ENCODE peak calls at places on chromosomes 6 and 20, in seven cellular contexts. One of them, this sample, is unnamed.
A peak's percentile ranks its signal among the peaks of the same experiment; 100 is the strongest.

GRCh38 chr6:40792183-40792582 is 205.0 kb upstream of the LRFN2 start:
- ATAC-seq in sciatic nerve: no peak
- ATAC-seq in central memory CD8-positive, alpha-beta T cell: no peak
- ATAC-seq in HCT116: no peak
- ATAC-seq in activated B cell treated with CpG ODN at 0.5 μM for 24 hours: no peak
- ATAC-seq in heart right ventricle: no peak
- ATAC-seq in left cardiac atrium: no peak
- ATAC-seq in this sample: peak; percentile 21

GRCh38 chr20:2114990-2115681 is 13.5 kb downstream of the STK35 start:
- ATAC-seq in HCT116: no peak
- ATAC-seq in central memory CD8-positive, alpha-beta T cell: no peak
- ATAC-seq in left cardiac atrium: peak; percentile 85
- ATAC-seq in sciatic nerve: peak; percentile 60
- ATAC-seq in activated B cell treated with CpG ODN at 0.5 μM for 24 hours: no peak
- ATAC-seq in heart right ventricle: peak; percentile 69
- ATAC-seq in this sample: no peak

GRCh38 chr6:96704713-96705112 is 132.6 kb downstream of the GPR63 start:
- ATAC-seq in sciatic nerve: no peak
- ATAC-seq in central memory CD8-positive, alpha-beta T cell: no peak
- ATAC-seq in left cardiac atrium: no peak
- ATAC-seq in activated B cell treated with CpG ODN at 0.5 μM for 24 hours: no peak
- ATAC-seq in HCT116: no peak
- ATAC-seq in heart right ventricle: no peak
- ATAC-seq in this sample: peak; percentile 92

GRCh38 chr20:25859649-25860530 is 163.2 kb upstream of the ZNF337 start:
- ATAC-seq in heart right ventricle: peak; percentile 74
- ATAC-seq in sciatic nerve: peak; percentile 63
- ATAC-seq in activated B cell treated with CpG ODN at 0.5 μM for 24 hours: no peak
- ATAC-seq in HCT116: no peak
- ATAC-seq in central memory CD8-positive, alpha-beta T cell: no peak
- ATAC-seq in left cardiac atrium: peak; percentile 62
- ATAC-seq in this sample: peak; percentile 56

GRCh38 chr6:167932468-167933276 is 64.8 kb upstream of the KIF25 start:
- ATAC-seq in central memory CD8-positive, alpha-beta T cell: no peak
- ATAC-seq in activated B cell treated with CpG ODN at 0.5 μM for 24 hours: no peak
- ATAC-seq in left cardiac atrium: no peak
- ATAC-seq in HCT116: no peak
- ATAC-seq in heart right ventricle: no peak
- ATAC-seq in sciatic nerve: peak; percentile 85
- ATAC-seq in this sample: peak; percentile 40

GRCh38 chr6:31781244-31782125 is 4.4 kb upstream of the VWA7 start:
- ATAC-seq in central memory CD8-positive, alpha-beta T cell: no peak
- ATAC-seq in left cardiac atrium: no peak
- ATAC-seq in activated B cell treated with CpG ODN at 0.5 μM for 24 hours: no peak
- ATAC-seq in sciatic nerve: no peak
- ATAC-seq in heart right ventricle: no peak
- ATAC-seq in HCT116: no peak
- ATAC-seq in this sample: no peak

GRCh38 chr6:16698163-16698533 is 63.1 kb downstream of the ATXN1 start:
- ATAC-seq in activated B cell treated with CpG ODN at 0.5 μM for 24 hours: no peak
- ATAC-seq in sciatic nerve: no peak
- ATAC-seq in heart right ventricle: no peak
- ATAC-seq in left cardiac atrium: no peak
- ATAC-seq in HCT116: no peak
- ATAC-seq in central memory CD8-positive, alpha-beta T cell: no peak
- ATAC-seq in this sample: no peak

GRCh38 chr6:13288969-13289391 is 39.4 kb downstream of the TBC1D7 start:
- ATAC-seq in central memory CD8-positive, alpha-beta T cell: no peak
- ATAC-seq in heart right ventricle: peak; percentile 12
- ATAC-seq in sciatic nerve: no peak
- ATAC-seq in HCT116: no peak
- ATAC-seq in left cardiac atrium: peak; percentile 32
- ATAC-seq in activated B cell treated with CpG ODN at 0.5 μM for 24 hours: no peak
- ATAC-seq in this sample: no peak

GRCh38 chr6:33583591-33584155 is 3.6 kb upstream of the BAK1 start:
- ATAC-seq in activated B cell treated with CpG ODN at 0.5 μM for 24 hours: no peak
- ATAC-seq in heart right ventricle: no peak
- ATAC-seq in central memory CD8-positive, alpha-beta T cell: no peak
- ATAC-seq in left cardiac atrium: no peak
- ATAC-seq in HCT116: no peak
- ATAC-seq in sciatic nerve: no peak
- ATAC-seq in this sample: no peak

GRCh38 chr6:127951172-127951995 is 50.5 kb upstream of the THEMIS start:
- ATAC-seq in heart right ventricle: no peak
- ATAC-seq in activated B cell treated with CpG ODN at 0.5 μM for 24 hours: no peak
- ATAC-seq in HCT116: no peak
- ATAC-seq in central memory CD8-positive, alpha-beta T cell: peak; percentile 86
- ATAC-seq in left cardiac atrium: no peak
- ATAC-seq in sciatic nerve: no peak
- ATAC-seq in this sample: peak; percentile 68

GRCh38 chr6:84526631-84527030 is 237.8 kb downstream of the TBX18 start:
- ATAC-seq in activated B cell treated with CpG ODN at 0.5 μM for 24 hours: no peak
- ATAC-seq in heart right ventricle: no peak
- ATAC-seq in central memory CD8-positive, alpha-beta T cell: no peak
- ATAC-seq in sciatic nerve: no peak
- ATAC-seq in left cardiac atrium: no peak
- ATAC-seq in HCT116: no peak
- ATAC-seq in this sample: no peak

GRCh38 chr20:43995645-43996044 is 81.0 kb downstream of the TOX2 start:
- ATAC-seq in activated B cell treated with CpG ODN at 0.5 μM for 24 hours: no peak
- ATAC-seq in HCT116: no peak
- ATAC-seq in heart right ventricle: no peak
- ATAC-seq in left cardiac atrium: no peak
- ATAC-seq in sciatic nerve: no peak
- ATAC-seq in central memory CD8-positive, alpha-beta T cell: no peak
- ATAC-seq in this sample: no peak

GRCh38 chr6:34912715-34913464 is 23.8 kb downstream of the ANKS1A start:
- ATAC-seq in activated B cell treated with CpG ODN at 0.5 μM for 24 hours: peak; percentile 40
- ATAC-seq in left cardiac atrium: no peak
- ATAC-seq in central memory CD8-positive, alpha-beta T cell: peak; percentile 86
- ATAC-seq in heart right ventricle: no peak
- ATAC-seq in HCT116: peak; percentile 34
- ATAC-seq in sciatic nerve: no peak
- ATAC-seq in this sample: peak; percentile 99

GRCh38 chr20:44911264-44911921 is 1.5 kb downstream of the PABPC1L start:
- ATAC-seq in sciatic nerve: no peak
- ATAC-seq in central memory CD8-positive, alpha-beta T cell: no peak
- ATAC-seq in heart right ventricle: no peak
- ATAC-seq in HCT116: peak; percentile 71
- ATAC-seq in activated B cell treated with CpG ODN at 0.5 μM for 24 hours: no peak
- ATAC-seq in left cardiac atrium: no peak
- ATAC-seq in this sample: no peak

GRCh38 chr6:63862486-63863198 is 227.0 kb downstream of the PHF3 start:
- ATAC-seq in left cardiac atrium: no peak
- ATAC-seq in heart right ventricle: no peak
- ATAC-seq in HCT116: no peak
- ATAC-seq in sciatic nerve: no peak
- ATAC-seq in central memory CD8-positive, alpha-beta T cell: no peak
- ATAC-seq in activated B cell treated with CpG ODN at 0.5 μM for 24 hours: no peak
- ATAC-seq in this sample: no peak

GRCh38 chr6:27631614-27631925 is 158.7 kb upstream of the ZNF184 start:
- ATAC-seq in activated B cell treated with CpG ODN at 0.5 μM for 24 hours: no peak
- ATAC-seq in HCT116: peak; percentile 41
- ATAC-seq in left cardiac atrium: no peak
- ATAC-seq in central memory CD8-positive, alpha-beta T cell: no peak
- ATAC-seq in sciatic nerve: no peak
- ATAC-seq in heart right ventricle: no peak
- ATAC-seq in this sample: no peak

GRCh38 chr6:106244931-106245330 is 80.6 kb downstream of the ATG5 start:
- ATAC-seq in activated B cell treated with CpG ODN at 0.5 μM for 24 hours: no peak
- ATAC-seq in sciatic nerve: no peak
- ATAC-seq in heart right ventricle: no peak
- ATAC-seq in left cardiac atrium: no peak
- ATAC-seq in central memory CD8-positive, alpha-beta T cell: no peak
- ATAC-seq in HCT116: no peak
- ATAC-seq in this sample: peak; percentile 37

GRCh38 chr6:131117866-131118265 is 17.4 kb upstream of the AKAP7 start:
- ATAC-seq in central memory CD8-positive, alpha-beta T cell: no peak
- ATAC-seq in left cardiac atrium: no peak
- ATAC-seq in heart right ventricle: no peak
- ATAC-seq in HCT116: no peak
- ATAC-seq in sciatic nerve: peak; percentile 42
- ATAC-seq in activated B cell treated with CpG ODN at 0.5 μM for 24 hours: peak; percentile 60
- ATAC-seq in this sample: no peak

GRCh38 chr6:111566873-111567517 is 38.7 kb downstream of the TRAF3IP2 start:
- ATAC-seq in central memory CD8-positive, alpha-beta T cell: no peak
- ATAC-seq in left cardiac atrium: peak; percentile 35
- ATAC-seq in heart right ventricle: no peak
- ATAC-seq in activated B cell treated with CpG ODN at 0.5 μM for 24 hours: peak; percentile 18
- ATAC-seq in HCT116: no peak
- ATAC-seq in sciatic nerve: peak; percentile 52
- ATAC-seq in this sample: no peak

GRCh38 chr6:2037230-2037926 is 208.0 kb downstream of the GMDS start:
- ATAC-seq in heart right ventricle: no peak
- ATAC-seq in HCT116: no peak
- ATAC-seq in central memory CD8-positive, alpha-beta T cell: no peak
- ATAC-seq in activated B cell treated with CpG ODN at 0.5 μM for 24 hours: no peak
- ATAC-seq in left cardiac atrium: no peak
- ATAC-seq in sciatic nerve: peak; percentile 65
- ATAC-seq in this sample: no peak

GRCh38 chr6:112016335-112016734 is 37.6 kb upstream of the CCN6 start:
- ATAC-seq in HCT116: no peak
- ATAC-seq in central memory CD8-positive, alpha-beta T cell: no peak
- ATAC-seq in activated B cell treated with CpG ODN at 0.5 μM for 24 hours: no peak
- ATAC-seq in sciatic nerve: no peak
- ATAC-seq in heart right ventricle: peak; percentile 54
- ATAC-seq in left cardiac atrium: peak; percentile 21
- ATAC-seq in this sample: peak; percentile 86

GRCh38 chr6:7910298-7910653 is 312 bp downstream of the TXNDC5 start:
- ATAC-seq in sciatic nerve: no peak
- ATAC-seq in HCT116: peak; percentile 58
- ATAC-seq in activated B cell treated with CpG ODN at 0.5 μM for 24 hours: peak; percentile 39
- ATAC-seq in heart right ventricle: no peak
- ATAC-seq in central memory CD8-positive, alpha-beta T cell: no peak
- ATAC-seq in left cardiac atrium: peak; percentile 9
- ATAC-seq in this sample: peak; percentile 49

GRCh38 chr6:148736779-148737412 is 9.9 kb upstream of the UST start:
- ATAC-seq in sciatic nerve: no peak
- ATAC-seq in HCT116: no peak
- ATAC-seq in left cardiac atrium: no peak
- ATAC-seq in central memory CD8-positive, alpha-beta T cell: no peak
- ATAC-seq in activated B cell treated with CpG ODN at 0.5 μM for 24 hours: peak; percentile 65
- ATAC-seq in heart right ventricle: no peak
- ATAC-seq in this sample: peak; percentile 82

GRCh38 chr6:156953125-156953477 is 175.9 kb downstream of the ARID1B start:
- ATAC-seq in heart right ventricle: no peak
- ATAC-seq in activated B cell treated with CpG ODN at 0.5 μM for 24 hours: no peak
- ATAC-seq in left cardiac atrium: no peak
- ATAC-seq in HCT116: no peak
- ATAC-seq in central memory CD8-positive, alpha-beta T cell: no peak
- ATAC-seq in sciatic nerve: peak; percentile 29
- ATAC-seq in this sample: no peak

GRCh38 chr6:16633465-16633864 is 127.8 kb downstream of the ATXN1 start:
- ATAC-seq in left cardiac atrium: peak; percentile 53
- ATAC-seq in sciatic nerve: no peak
- ATAC-seq in activated B cell treated with CpG ODN at 0.5 μM for 24 hours: no peak
- ATAC-seq in heart right ventricle: no peak
- ATAC-seq in central memory CD8-positive, alpha-beta T cell: no peak
- ATAC-seq in HCT116: no peak
- ATAC-seq in this sample: no peak

GRCh38 chr6:82862543-82862942 is 203.1 kb downstream of the UBE3D start:
- ATAC-seq in activated B cell treated with CpG ODN at 0.5 μM for 24 hours: no peak
- ATAC-seq in central memory CD8-positive, alpha-beta T cell: no peak
- ATAC-seq in sciatic nerve: peak; percentile 53
- ATAC-seq in heart right ventricle: no peak
- ATAC-seq in HCT116: peak; percentile 79
- ATAC-seq in left cardiac atrium: peak; percentile 15
- ATAC-seq in this sample: no peak

GRCh38 chr6:108544586-108544985 is 16.1 kb upstream of the FOXO3 start:
- ATAC-seq in heart right ventricle: no peak
- ATAC-seq in activated B cell treated with CpG ODN at 0.5 μM for 24 hours: no peak
- ATAC-seq in sciatic nerve: no peak
- ATAC-seq in central memory CD8-positive, alpha-beta T cell: no peak
- ATAC-seq in left cardiac atrium: no peak
- ATAC-seq in HCT116: no peak
- ATAC-seq in this sample: no peak

GRCh38 chr20:431012-431904 is 23.2 kb downstream of the RBCK1 start:
- ATAC-seq in heart right ventricle: peak; percentile 64
- ATAC-seq in central memory CD8-positive, alpha-beta T cell: no peak
- ATAC-seq in HCT116: peak; percentile 89
- ATAC-seq in left cardiac atrium: peak; percentile 80
- ATAC-seq in sciatic nerve: peak; percentile 66
- ATAC-seq in activated B cell treated with CpG ODN at 0.5 μM for 24 hours: no peak
- ATAC-seq in this sample: no peak

GRCh38 chr6:18147616-18148015 is 7.3 kb downstream of the TPMT start:
- ATAC-seq in central memory CD8-positive, alpha-beta T cell: no peak
- ATAC-seq in sciatic nerve: no peak
- ATAC-seq in HCT116: no peak
- ATAC-seq in activated B cell treated with CpG ODN at 0.5 μM for 24 hours: no peak
- ATAC-seq in left cardiac atrium: no peak
- ATAC-seq in heart right ventricle: no peak
- ATAC-seq in this sample: no peak

GRCh38 chr20:55437778-55438417 is 567.4 kb downstream of the CBLN4 start:
- ATAC-seq in heart right ventricle: no peak
- ATAC-seq in activated B cell treated with CpG ODN at 0.5 μM for 24 hours: no peak
- ATAC-seq in central memory CD8-positive, alpha-beta T cell: no peak
- ATAC-seq in sciatic nerve: no peak
- ATAC-seq in HCT116: no peak
- ATAC-seq in left cardiac atrium: peak; percentile 53
- ATAC-seq in this sample: no peak

GRCh38 chr6:26493258-26493657 is 6.8 kb upstream of the BTN1A1 start:
- ATAC-seq in HCT116: peak; percentile 72
- ATAC-seq in activated B cell treated with CpG ODN at 0.5 μM for 24 hours: peak; percentile 64
- ATAC-seq in sciatic nerve: no peak
- ATAC-seq in left cardiac atrium: no peak
- ATAC-seq in heart right ventricle: no peak
- ATAC-seq in central memory CD8-positive, alpha-beta T cell: peak; percentile 40
- ATAC-seq in this sample: peak; percentile 18

GRCh38 chr6:110560239-110561015 is 84.0 kb upstream of the SLC22A16 start:
- ATAC-seq in central memory CD8-positive, alpha-beta T cell: peak; percentile 49
- ATAC-seq in activated B cell treated with CpG ODN at 0.5 μM for 24 hours: peak; percentile 28
- ATAC-seq in sciatic nerve: no peak
- ATAC-seq in left cardiac atrium: no peak
- ATAC-seq in heart right ventricle: no peak
- ATAC-seq in HCT116: no peak
- ATAC-seq in this sample: peak; percentile 55

GRCh38 chr20:50052952-50053789 is 59.8 kb downstream of the UBE2V1 start:
- ATAC-seq in activated B cell treated with CpG ODN at 0.5 μM for 24 hours: no peak
- ATAC-seq in left cardiac atrium: no peak
- ATAC-seq in heart right ventricle: no peak
- ATAC-seq in sciatic nerve: peak; percentile 74
- ATAC-seq in central memory CD8-positive, alpha-beta T cell: no peak
- ATAC-seq in HCT116: no peak
- ATAC-seq in this sample: no peak

GRCh38 chr6:41778895-41779294 is 805 bp downstream of the FRS3 start:
- ATAC-seq in central memory CD8-positive, alpha-beta T cell: no peak
- ATAC-seq in sciatic nerve: no peak
- ATAC-seq in HCT116: no peak
- ATAC-seq in left cardiac atrium: no peak
- ATAC-seq in activated B cell treated with CpG ODN at 0.5 μM for 24 hours: no peak
- ATAC-seq in heart right ventricle: no peak
- ATAC-seq in this sample: no peak

GRCh38 chr6:44062105-44062770 is 65.0 kb downstream of the MRPL14 start:
- ATAC-seq in activated B cell treated with CpG ODN at 0.5 μM for 24 hours: no peak
- ATAC-seq in heart right ventricle: peak; percentile 28
- ATAC-seq in central memory CD8-positive, alpha-beta T cell: no peak
- ATAC-seq in sciatic nerve: no peak
- ATAC-seq in HCT116: no peak
- ATAC-seq in left cardiac atrium: peak; percentile 55
- ATAC-seq in this sample: no peak

GRCh38 chr6:150037526-150038201 is 12.3 kb upstream of the RAET1L start:
- ATAC-seq in sciatic nerve: peak; percentile 44
- ATAC-seq in central memory CD8-positive, alpha-beta T cell: no peak
- ATAC-seq in HCT116: no peak
- ATAC-seq in heart right ventricle: no peak
- ATAC-seq in left cardiac atrium: no peak
- ATAC-seq in activated B cell treated with CpG ODN at 0.5 μM for 24 hours: no peak
- ATAC-seq in this sample: peak; percentile 32

GRCh38 chr20:57782631-57783041 is 72.8 kb upstream of the PMEPA1 start:
- ATAC-seq in central memory CD8-positive, alpha-beta T cell: no peak
- ATAC-seq in heart right ventricle: no peak
- ATAC-seq in activated B cell treated with CpG ODN at 0.5 μM for 24 hours: no peak
- ATAC-seq in HCT116: no peak
- ATAC-seq in sciatic nerve: no peak
- ATAC-seq in left cardiac atrium: no peak
- ATAC-seq in this sample: no peak

This sample was measured in activated T-helper 17 cell treated with anti-CD3 and anti-CD28 coated beads, Interleukin-2, amount 50 U/mL, for 72 hours.